ENCODE peak calls at places on chromosome 7, in nine cellular contexts. I is IMR-90, Y is colonic mucosa, V is SK-N-SH, S is fibroblast of lung, F is Peyer's patch, X is tibial nerve, Z is left ventricle myocardium inferior, W is pancreas. L is an unnamed sample.

GRCh38 chr7:20033621-20034200 is 183.5 kb downstream of the MACC1 start:
- DNase-seq in V (no peak), X (no peak), Y (no peak), Z (no peak), I (peak; percentile 73), S (peak; percentile 70), F (no peak), W (no peak), L (no peak)

GRCh38 chr7:9083837-9084236 is 650.4 kb downstream of the NXPH1 start:
- DNase-seq in V (peak; percentile 24), W (no peak), F (no peak), S (no peak), Y (no peak), X (no peak), I (no peak), Z (no peak), L (no peak)

GRCh38 chr7:28748934-28749584 is 209.1 kb downstream of the TRIL start:
- DNase-seq in F (no peak), S (no peak), W (no peak), V (no peak), I (peak; percentile 71), X (no peak), Y (peak; percentile 22), Z (no peak), L (no peak)

GRCh38 chr7:69837387-69838068 is 239.3 kb downstream of the AUTS2 start:
- DNase-seq in I (no peak), S (no peak), Y (no peak), V (no peak), Z (no peak), F (no peak), X (no peak), W (no peak), L (no peak)

GRCh38 chr7:33186187-33186586 is 56.8 kb downstream of the BBS9 start:
- DNase-seq in F (no peak), V (no peak), Z (no peak), X (no peak), I (peak; percentile 72), Y (no peak), S (peak; percentile 20), W (no peak), L (no peak)

GRCh38 chr7:139523199-139523941 is at the start of gene CLEC2L:
- DNase-seq in X (no peak), V (peak; percentile 92), W (no peak), Z (no peak), I (no peak), S (no peak), F (no peak), Y (no peak), L (no peak)

GRCh38 chr7:405489-406211 is 114.0 kb downstream of the PDGFA start:
- DNase-seq in V (peak; percentile 43), F (no peak), Z (peak; percentile 10), S (no peak), I (no peak), W (no peak), Y (no peak), X (no peak), L (no peak)

GRCh38 chr7:127948936-127949335 is 82.3 kb downstream of the LRRC4 start:
- DNase-seq in F (no peak), X (no peak), Y (no peak), Z (no peak), S (no peak), I (peak; percentile 15), V (no peak), W (no peak), L (no peak)

GRCh38 chr7:156473476-156474240 is 166.9 kb upstream of the RNF32 start:
- DNase-seq in S (peak; percentile 58), W (peak; percentile 48), F (no peak), Z (peak; percentile 23), X (no peak), Y (peak; percentile 30), I (peak; percentile 19), V (peak; percentile 76), L (no peak)

GRCh38 chr7:98163704-98164478 is 47.3 kb upstream of the BHLHA15 start:
- DNase-seq in F (no peak), I (peak; percentile 55), S (peak; percentile 4), X (no peak), Y (peak; percentile 64), Z (no peak), W (no peak), V (no peak), L (peak; percentile 38)

GRCh38 chr7:5397657-5398237 is 25.9 kb downstream of the TNRC18 start:
- DNase-seq in Z (no peak), S (no peak), F (no peak), V (no peak), I (no peak), Y (peak; percentile 45), X (no peak), W (no peak), L (no peak)

GRCh38 chr7:5396999-5397656 is 26.5 kb downstream of the TNRC18 start:
- DNase-seq in I (peak; percentile 89), S (peak; percentile 94), V (peak; percentile 67), Y (peak; percentile 88), X (peak; percentile 41), Z (peak; percentile 83), W (peak; percentile 54), F (peak; percentile 87), L (no peak)

GRCh38 chr7:5395246-5395645 is 28.4 kb downstream of the TNRC18 start:
- DNase-seq in I (no peak), X (no peak), V (no peak), Y (no peak), W (no peak), F (no peak), S (no peak), Z (no peak), L (no peak)

GRCh38 chr7:5394264-5395105 is 29.1 kb downstream of the TNRC18 start:
- DNase-seq in V (peak; percentile 42), Z (no peak), F (no peak), S (no peak), I (no peak), W (no peak), X (no peak), Y (no peak), L (no peak)

GRCh38 chr7:5396542-5396941 is 27.1 kb downstream of the TNRC18 start:
- DNase-seq in I (no peak), V (peak; percentile 63), F (peak; percentile 58), X (no peak), W (no peak), Y (peak; percentile 49), S (peak; percentile 36), Z (no peak), L (no peak)
- TF ChIP-seq CTCF in I (no peak), V (no peak), F (peak; percentile 17), X (no peak), W (no peak), Y (no peak), S (no peak), Z (peak; percentile 26), L (no peak)

DNA sequence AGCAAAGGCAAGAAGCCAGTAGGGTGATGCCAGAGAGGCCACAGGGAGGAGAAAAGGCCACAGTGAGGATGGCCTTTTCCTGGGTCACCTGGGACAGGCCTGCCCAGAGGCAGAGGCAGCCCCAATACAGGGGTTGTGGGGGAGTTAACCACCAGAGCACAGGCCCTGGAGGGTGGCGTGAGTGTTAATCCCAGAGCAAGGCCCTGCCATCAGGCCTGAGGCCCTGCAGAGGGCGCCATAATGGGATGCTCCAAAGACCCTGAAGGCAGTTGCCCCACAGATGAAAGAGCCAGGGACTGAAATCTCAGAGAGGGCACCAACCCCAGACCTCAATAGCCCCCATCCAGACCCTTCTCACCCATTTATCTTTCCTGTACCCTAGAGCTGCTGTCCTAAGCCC is 23.9 kb downstream of the SLC13A4 start:
- DNase-seq in S (no peak), X (no peak), F (no peak), Y (no peak), Z (no peak), V (no peak), W (no peak), I (no peak), L (no peak)
- TF ChIP-seq CTCF in S (no peak), X (no peak), F (no peak), Y (no peak), Z (peak; percentile 37), V (peak; percentile 59), W (no peak), I (no peak), L (no peak)

DNA sequence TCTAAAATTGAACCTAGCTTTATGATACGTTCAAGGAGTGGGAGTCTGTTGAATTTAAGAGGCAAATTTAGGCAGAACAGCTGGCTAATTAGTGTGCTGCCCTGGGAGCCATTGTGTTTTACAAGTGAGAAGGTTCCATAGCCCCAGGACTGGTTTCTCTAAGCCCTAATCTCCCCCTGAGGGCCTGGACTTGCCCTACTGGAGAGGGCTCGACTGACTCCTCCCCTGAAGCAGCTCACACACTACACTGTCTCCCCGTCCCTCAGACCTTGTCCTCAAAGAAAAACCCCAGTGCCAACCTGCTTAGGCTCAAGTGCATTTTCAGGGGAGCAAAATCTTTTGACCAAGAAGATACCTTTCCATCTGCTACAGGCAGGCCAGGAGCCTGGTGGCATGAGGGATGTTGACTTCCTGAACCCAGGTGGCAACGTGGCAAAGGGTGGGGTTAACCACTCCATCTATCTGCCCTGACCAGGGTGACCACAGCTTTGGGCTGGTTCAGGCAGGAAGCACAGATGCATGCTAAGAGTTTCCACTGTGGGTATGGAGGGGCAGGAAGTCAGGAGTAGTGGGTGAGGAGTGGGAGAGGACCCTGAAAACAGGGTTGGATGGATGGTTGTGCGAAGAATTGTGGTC is 69.0 kb upstream of the CARD11 start:
- DNase-seq in W (no peak), I (no peak), V (no peak), Y (no peak), S (no peak), F (peak; percentile 15), X (no peak), Z (no peak), L (no peak)
- TF ChIP-seq CTCF in W (no peak), I (no peak), V (no peak), Y (no peak), S (no peak), F (no peak), X (no peak), Z (no peak), L (no peak)

GRCh38 chr7:30027065-30027456 is 559 bp upstream of the FKBP14 start:
- DNase-seq in I (peak; percentile 57), W (no peak), Z (no peak), S (no peak), F (peak; percentile 22), Y (no peak), V (peak; percentile 29), X (no peak), L (no peak)

GRCh38 chr7:30028749-30029635 is 780 bp downstream of the PLEKHA8 start:
- DNase-seq in Y (peak; percentile 63), I (peak; percentile 19), F (peak; percentile 41), V (no peak), S (peak; percentile 32), W (no peak), Z (peak; percentile 56), X (no peak), L (peak; percentile 31)

GRCh38 chr7:30029696-30030095 is 1.5 kb downstream of the PLEKHA8 start:
- DNase-seq in F (no peak), W (peak; percentile 23), Y (peak; percentile 37), V (no peak), I (no peak), Z (no peak), S (no peak), X (no peak), L (no peak)

GRCh38 chr7:30026229-30027064 is at the start of gene FKBP14:
- DNase-seq in I (peak; percentile 100), Z (peak; percentile 97), F (peak; percentile 95), X (peak; percentile 95), S (peak; percentile 100), V (peak; percentile 95), W (peak; percentile 98), Y (peak; percentile 98), L (peak; percentile 80)

GRCh38 chr7:30027915-30028748 is at the start of gene PLEKHA8:
- DNase-seq in S (peak; percentile 82), V (peak; percentile 97), Y (peak; percentile 94), X (peak; percentile 70), I (peak; percentile 79), Z (peak; percentile 89), W (peak; percentile 90), F (peak; percentile 84), L (peak; percentile 52)
- TF ChIP-seq CTCF in S (no peak), V (no peak), Y (no peak), X (no peak), I (no peak), Z (no peak), W (no peak), F (no peak), L (no peak)